ENCODE peak calls at places on chromosomes 3 and 15, in eight cellular contexts. J is B cell, S is coronary artery, Z is GM23338, P is endothelial cell of umbilical vein, B is hepatocyte, K is esophagus squamous epithelium, X is AG04450. I is an unnamed sample.

GRCh38 chr3:172613845-172614244 is 90.6 kb upstream of the TNFSF10 start:
- DNase-seq in J (no peak), X (no peak), P (no peak), K (no peak), B (no peak), S (no peak), Z (no peak), I (no peak)

GRCh38 chr3:113275876-113276580 is 64.7 kb downstream of the BOC start:
- DNase-seq in J (no peak), P (peak), Z (peak), X (no peak), S (no peak), K (no peak), B (no peak), I (peak)

GRCh38 chr15:92683511-92683834 is 27.9 kb upstream of the FAM174B start:
- DNase-seq in B (peak), X (no peak), P (peak), J (no peak), S (no peak), K (no peak), Z (peak), I (no peak)

GRCh38 chr3:62659660-62660059 is 215.6 kb downstream of the CADPS start:
- DNase-seq in P (no peak), K (no peak), X (no peak), J (no peak), Z (peak), S (no peak), B (no peak), I (no peak)

GRCh38 chr3:29314727-29315088 is 33.8 kb downstream of the RBMS3 start:
- DNase-seq in S (no peak), J (no peak), P (no peak), Z (no peak), X (no peak), B (no peak), K (no peak), I (no peak)

GRCh38 chr3:10373686-10374261 is 52.9 kb upstream of the SEC13 start:
- DNase-seq in S (no peak), Z (no peak), X (no peak), P (no peak), K (no peak), B (no peak), J (no peak), I (no peak)

GRCh38 chr3:47024932-47025331 is 45.5 kb downstream of the NBEAL2 start:
- DNase-seq in K (no peak), Z (no peak), S (no peak), X (no peak), J (no peak), P (no peak), B (no peak), I (no peak)

GRCh38 chr15:68261241-68261640 is 16.3 kb upstream of the FEM1B start:
- DNase-seq in S (no peak), K (no peak), Z (no peak), B (no peak), P (no peak), X (no peak), J (no peak), I (no peak)

GRCh38 chr3:128424508-128425069 is 42.1 kb downstream of the DNAJB8 start:
- DNase-seq in P (peak), S (no peak), X (no peak), Z (no peak), B (no peak), J (no peak), K (no peak), I (no peak)

GRCh38 chr3:30586091-30586805 is 20.2 kb upstream of the TGFBR2 start:
- DNase-seq in J (no peak), P (no peak), Z (no peak), B (no peak), K (no peak), S (no peak), X (no peak), I (no peak)

GRCh38 chr15:50321680-50322079 is 33.3 kb downstream of the GABPB1 start:
- DNase-seq in Z (no peak), P (no peak), B (no peak), J (no peak), S (no peak), K (no peak), X (no peak), I (no peak)

GRCh38 chr3:53819163-53819868 is 26.9 kb downstream of the CHDH start:
- DNase-seq in S (peak), J (no peak), P (no peak), Z (no peak), K (no peak), X (no peak), B (no peak), I (no peak)

GRCh38 chr3:190811775-190812480 is 50.6 kb downstream of the GMNC start:
- DNase-seq in Z (peak), K (no peak), X (peak), J (no peak), S (no peak), P (peak), B (peak), I (peak)

GRCh38 chr3:164393171-164393570 is 685.1 kb downstream of the SI start:
- DNase-seq in B (no peak), Z (peak), J (no peak), X (no peak), K (no peak), P (no peak), S (no peak), I (no peak)

GRCh38 chr3:164387236-164387635 is 691.1 kb downstream of the SI start:
- DNase-seq in X (no peak), J (no peak), P (no peak), K (no peak), Z (no peak), S (no peak), B (no peak), I (no peak)

GRCh38 chr3:164390046-164390445 is 688.2 kb downstream of the SI start:
- DNase-seq in B (no peak), K (no peak), S (no peak), X (no peak), J (no peak), Z (peak), P (no peak), I (no peak)
- TF ChIP-seq CTCF in B (no peak), K (no peak), S (no peak), X (no peak), J (no peak), Z (peak), P (no peak), I (no peak)

GRCh38 chr3:173870976-173871375 is 473.4 kb downstream of the NLGN1 start:
- DNase-seq in Z (no peak), B (no peak), K (no peak), X (no peak), S (no peak), P (no peak), J (no peak), I (no peak)

GRCh38 chr3:173875790-173876189 is 478.2 kb downstream of the NLGN1 start:
- DNase-seq in X (no peak), Z (no peak), P (no peak), B (no peak), K (no peak), S (no peak), J (no peak), I (no peak)

DNA sequence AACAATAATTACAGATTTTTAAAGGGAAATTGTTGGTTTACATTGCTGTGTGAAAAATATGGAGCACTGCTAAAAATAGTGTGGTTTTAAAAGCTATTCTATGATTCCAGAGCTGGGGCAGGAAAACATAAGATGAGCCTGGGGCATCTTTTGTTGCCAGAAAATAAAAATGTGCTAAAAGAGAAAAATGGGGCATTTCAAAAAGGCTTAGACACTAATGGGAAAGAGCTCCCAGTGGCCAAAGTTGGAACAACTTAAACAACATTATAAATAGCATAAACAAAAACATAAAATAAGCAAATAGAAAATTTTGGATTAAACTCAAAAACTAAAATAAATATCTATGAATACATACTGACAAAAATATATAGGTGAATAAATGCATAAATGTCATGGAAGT is 478.9 kb downstream of the NLGN1 start:
- DNase-seq in S (no peak), B (no peak), Z (peak), X (no peak), P (no peak), K (no peak), J (no peak), I (no peak)
- TF ChIP-seq CTCF in S (no peak), B (peak), Z (peak), X (peak), P (peak), K (no peak), J (no peak), I (no peak)

DNA sequence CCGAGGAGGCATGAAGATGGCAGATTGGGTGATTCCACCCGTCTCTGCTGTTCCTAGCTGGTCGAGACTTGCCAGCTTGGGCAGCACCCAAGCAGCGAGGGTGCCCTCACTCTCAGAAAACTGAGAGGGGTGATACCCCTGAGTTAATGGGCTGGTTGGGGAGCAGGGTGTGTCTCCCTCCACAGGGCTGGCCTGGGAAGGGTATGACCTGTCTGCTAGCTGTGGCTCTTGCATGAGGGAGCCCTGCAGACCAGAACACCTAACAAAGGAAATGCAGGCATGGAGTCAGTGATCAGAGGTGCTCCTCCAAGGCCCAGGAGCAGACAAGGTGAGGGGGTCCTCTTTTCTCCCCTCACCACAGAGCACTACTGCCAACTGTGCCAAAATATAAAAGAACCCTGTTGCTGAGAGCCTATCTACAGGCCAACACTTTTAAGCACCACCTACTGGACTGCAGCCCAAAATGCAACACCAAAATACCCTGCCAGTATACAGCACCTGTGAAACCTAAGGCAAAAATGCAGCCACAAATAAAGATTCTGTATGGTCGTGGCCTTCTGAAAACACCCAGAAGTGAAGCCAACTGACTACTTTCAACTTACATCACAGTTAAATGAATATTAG is 35.8 kb upstream of the PPM1L start:
- DNase-seq in Z (peak), S (no peak), K (no peak), X (no peak), P (no peak), J (no peak), B (no peak), I (peak)
- TF ChIP-seq CTCF in Z (peak), S (no peak), K (peak), X (peak), P (peak), J (no peak), B (no peak), I (peak)

GRCh38 chr3:1611824-1612223 is 486.8 kb upstream of the CNTN4 start:
- DNase-seq in K (no peak), X (no peak), S (no peak), B (no peak), J (no peak), P (no peak), Z (peak), I (no peak)
- TF ChIP-seq CTCF in K (no peak), X (no peak), S (no peak), B (peak), J (no peak), P (no peak), Z (peak), I (no peak)

DNA sequence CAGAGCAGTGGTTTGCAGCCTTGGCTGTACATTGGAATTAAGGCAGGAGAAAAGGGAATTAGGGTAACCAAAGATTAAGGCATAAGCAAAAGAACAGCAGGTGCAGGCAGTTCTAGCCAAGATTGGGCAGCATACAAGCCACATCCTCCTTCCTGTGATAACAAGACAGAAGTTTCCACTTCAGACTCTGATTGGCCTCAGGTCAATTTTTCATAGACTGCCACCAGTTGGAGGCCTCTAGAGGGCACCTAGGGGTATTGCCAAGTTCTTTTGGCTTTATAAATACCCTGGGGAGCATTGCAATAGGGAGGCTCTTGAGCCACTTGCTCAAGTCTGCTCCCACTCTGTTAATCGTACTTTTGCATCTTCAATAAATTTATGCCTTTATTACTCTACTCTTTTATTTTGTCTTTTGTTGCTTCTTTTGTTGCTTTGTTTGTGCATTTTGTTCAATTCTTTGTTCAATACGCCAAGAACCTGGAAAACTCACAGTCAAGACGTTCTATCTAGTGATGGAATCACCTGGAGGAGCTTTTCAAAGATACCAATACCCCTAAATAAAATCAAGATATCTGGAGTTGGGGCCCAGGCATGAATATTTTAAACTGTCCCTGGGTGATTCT is 32.2 kb upstream of the FMN1 start:
- DNase-seq in S (no peak), P (peak), K (no peak), Z (peak), J (no peak), X (no peak), B (peak), I (no peak)
- TF ChIP-seq CTCF in S (no peak), P (peak), K (peak), Z (peak), J (peak), X (peak), B (peak), I (peak)